ENCODE peak calls at places on chromosomes 5 and 9, in seven cellular contexts. H, C, B, R, K, F and U are unnamed samples.

GRCh38 chr9:134531251-134531970 is 110.2 kb upstream of the COL5A1 start:
- DNase-seq in H (no peak), C (no peak), R (no peak), K (peak; percentile 48), F (no peak), B (no peak), U (no peak)

GRCh38 chr5:65837139-65837538 is 89.2 kb upstream of the ERBIN start:
- DNase-seq in R (peak; percentile 66), C (no peak), K (peak; percentile 55), F (no peak), H (no peak), B (no peak), U (no peak)

GRCh38 chr9:84387821-84388220 is 47.3 kb upstream of the SLC28A3 start:
- DNase-seq in F (no peak), K (peak; percentile 25), H (no peak), C (no peak), R (no peak), B (no peak), U (no peak)

GRCh38 chr9:95999390-95999789 is 123.9 kb downstream of the ERCC6L2 start:
- DNase-seq in F (no peak), C (no peak), B (no peak), H (no peak), K (no peak), R (no peak), U (no peak)

GRCh38 chr5:172031894-172032461 is 25.5 kb upstream of the FBXW11 start:
- DNase-seq in H (no peak), C (no peak), B (no peak), K (no peak), F (no peak), R (no peak), U (no peak)

GRCh38 chr5:115452791-115453190 is 91.8 kb downstream of the FEM1C start:
- DNase-seq in H (no peak), C (no peak), K (peak; percentile 92), F (no peak), R (no peak), B (no peak), U (no peak)

GRCh38 chr5:113682497-113683136 is 169.1 kb downstream of the YTHDC2 start:
- DNase-seq in C (no peak), H (no peak), B (no peak), R (no peak), K (peak; percentile 9), F (peak; percentile 61), U (no peak)

GRCh38 chr5:145243016-145243415 is 592.1 kb downstream of the PRELID2 start:
- DNase-seq in R (no peak), B (no peak), K (no peak), F (no peak), H (no peak), C (no peak), U (no peak)

GRCh38 chr5:177546262-177546741 is 8.1 kb downstream of the FAM193B start:
- DNase-seq in H (no peak), K (peak; percentile 99), R (peak; percentile 93), C (no peak), B (peak; percentile 41), F (no peak), U (no peak)

GRCh38 chr5:83608122-83608521 is 112.5 kb downstream of the HAPLN1 start:
- DNase-seq in K (peak; percentile 62), B (no peak), F (peak; percentile 7), H (no peak), R (no peak), C (peak; percentile 26), U (no peak)

GRCh38 chr5:81856948-81857928 is 106.3 kb upstream of the SSBP2 start:
- DNase-seq in F (peak; percentile 4), C (no peak), R (no peak), H (no peak), K (peak; percentile 11), B (no peak), U (no peak)

GRCh38 chr9:21047315-21047714 is 15.9 kb upstream of the HACD4 start:
- DNase-seq in H (no peak), B (no peak), F (no peak), R (no peak), K (no peak), C (no peak), U (no peak)

GRCh38 chr5:137629646-137630045 is 106.2 kb downstream of the KLHL3 start:
- DNase-seq in R (no peak), C (no peak), B (peak; percentile 44), H (peak; percentile 29), K (peak; percentile 73), F (peak; percentile 36), U (peak; percentile 4)

GRCh38 chr9:29211681-29212589 is 1638.7 kb upstream of the C9orf72 start:
- DNase-seq in C (peak; percentile 79), F (peak; percentile 84), K (no peak), B (no peak), R (no peak), H (peak; percentile 2), U (no peak)

GRCh38 chr9:104819033-104819432 is 55.1 kb downstream of the NIPSNAP3B start:
- DNase-seq in R (no peak), F (no peak), K (no peak), C (no peak), B (no peak), H (no peak), U (no peak)

GRCh38 chr5:53667621-53668020 is 107.2 kb downstream of the NDUFS4 start:
- DNase-seq in F (no peak), B (no peak), K (no peak), H (no peak), C (no peak), R (no peak), U (no peak)

GRCh38 chr5:158514961-158515359 is 584.8 kb downstream of the EBF1 start:
- DNase-seq in F (no peak), R (no peak), C (no peak), K (peak; percentile 55), H (no peak), B (no peak), U (no peak)

GRCh38 chr9:4155224-4156026 is 144.4 kb downstream of the GLIS3 start:
- DNase-seq in C (no peak), K (no peak), B (no peak), H (no peak), F (no peak), R (no peak), U (no peak)